ENCODE peak calls at places on chromosomes 12 and 14, in six cellular contexts. S is CD4-positive, CD25-positive, alpha-beta regulatory T cell; H is HAP-1; L is prostate gland; K is NCI-H2171; M is osteocyte. C is an unnamed sample.

GRCh38 chr12:85468356-85469157 is 188.5 kb downstream of the ALX1 start:
- DNase-seq in L (peak), M (no peak), K (no peak), S (peak), H (peak), C (peak)

GRCh38 chr14:90726656-90727055 is 89.6 kb downstream of the TTC7B start:
- DNase-seq in S (no peak), M (peak), H (no peak), K (no peak), L (peak), C (no peak)

GRCh38 chr12:473198-473597 is 13.5 kb downstream of the B4GALNT3 start:
- DNase-seq in S (no peak), K (no peak), M (no peak), L (no peak), H (no peak), C (no peak)

GRCh38 chr12:111975161-111975931 is 37.6 kb downstream of the TMEM116 start:
- DNase-seq in K (no peak), L (no peak), S (no peak), M (no peak), H (no peak), C (no peak)

GRCh38 chr14:24165785-24166184 is 4.7 kb downstream of the IRF9 start:
- DNase-seq in S (no peak), M (no peak), H (no peak), K (no peak), L (no peak), C (no peak)

GRCh38 chr14:55267816-55268215 is 3.4 kb upstream of the FBXO34 start:
- DNase-seq in M (no peak), H (no peak), L (no peak), S (no peak), K (no peak), C (no peak)

GRCh38 chr12:123907726-123908476 is 64.7 kb downstream of the CCDC92 start:
- DNase-seq in M (no peak), L (no peak), S (no peak), K (no peak), H (no peak), C (no peak)

GRCh38 chr14:64089920-64090319 is 204.3 kb downstream of the ESR2 start:
- DNase-seq in L (no peak), S (no peak), M (no peak), H (peak), K (no peak), C (no peak)

GRCh38 chr12:111993290-111994150 is 19.4 kb downstream of the TMEM116 start:
- DNase-seq in K (no peak), S (peak), L (no peak), M (no peak), H (no peak), C (no peak)

GRCh38 chr12:10307630-10308029 is at the start of gene KLRD1:
- DNase-seq in H (no peak), S (no peak), M (no peak), L (no peak), K (no peak), C (no peak)

GRCh38 chr14:68476212-68476964 is 316.5 kb downstream of the ZFP36L1 start:
- DNase-seq in S (no peak), K (no peak), M (no peak), H (no peak), L (no peak), C (no peak)

GRCh38 chr12:93570552-93571359 is 1.7 kb upstream of the SOCS2 start:
- DNase-seq in H (peak), S (peak), M (peak), L (peak), K (peak), C (peak)

GRCh38 chr14:60786905-60787304 is 52.3 kb downstream of the MNAT1 start:
- DNase-seq in L (no peak), H (no peak), M (no peak), S (no peak), K (no peak), C (no peak)

GRCh38 chr12:105109465-105110212 is 2.1 kb downstream of the WASHC4 start:
- DNase-seq in L (no peak), H (no peak), M (no peak), K (no peak), S (peak), C (no peak)

GRCh38 chr14:73143003-73143402 is 6.7 kb downstream of the PSEN1 start:
- DNase-seq in K (no peak), M (peak), H (no peak), S (no peak), L (no peak), C (no peak)

GRCh38 chr12:79566452-79566851 is 124.3 kb downstream of the PAWR start:
- DNase-seq in H (no peak), S (no peak), K (no peak), M (no peak), L (peak), C (no peak)

GRCh38 chr12:47988073-47989022 is 15.9 kb downstream of the COL2A1 start:
- DNase-seq in S (no peak), M (no peak), H (peak), K (peak), L (no peak), C (peak)

GRCh38 chr12:74021937-74022336 is 515.7 kb upstream of the ATXN7L3B start:
- DNase-seq in S (peak), M (no peak), L (no peak), H (peak), K (no peak), C (peak)

GRCh38 chr12:27336254-27336653 is 3.6 kb downstream of the BMAL2 start:
- DNase-seq in H (no peak), K (no peak), M (no peak), S (no peak), L (no peak), C (no peak)

GRCh38 chr14:81018714-81019512 is 63.5 kb downstream of the TSHR start:
- DNase-seq in H (no peak), K (no peak), M (no peak), S (no peak), L (no peak), C (no peak)

GRCh38 chr14:100623961-100624360 is 36.7 kb upstream of the BEGAIN start:
- DNase-seq in M (no peak), S (no peak), L (no peak), K (no peak), H (no peak), C (no peak)

GRCh38 chr12:2691340-2692111 is 103.2 kb upstream of the FKBP4 start:
- DNase-seq in K (peak), L (no peak), M (peak), H (no peak), S (peak), C (peak)

GRCh38 chr12:91139264-91139663 is 28.0 kb upstream of the LUM start:
- DNase-seq in M (no peak), H (no peak), S (no peak), L (no peak), K (no peak), C (no peak)

GRCh38 chr14:55749201-55749812 is 169.3 kb downstream of the KTN1 start:
- DNase-seq in M (no peak), K (peak), H (no peak), S (no peak), L (peak), C (no peak)

GRCh38 chr12:124481772-124482566 is 85.4 kb downstream of the NCOR2 start:
- DNase-seq in M (no peak), K (no peak), L (no peak), S (no peak), H (no peak), C (no peak)

GRCh38 chr12:102960766-102961487 is 3.5 kb downstream of the ASCL1 start:
- DNase-seq in M (no peak), H (no peak), L (no peak), K (peak), S (no peak), C (peak)

GRCh38 chr12:52878507-52879393 is 26.1 kb downstream of the KRT8 start:
- DNase-seq in S (no peak), L (peak), H (no peak), M (no peak), K (peak), C (no peak)

GRCh38 chr14:101004954-101005353 is 101.4 kb upstream of the RTL1 start:
- DNase-seq in K (no peak), H (no peak), L (no peak), S (no peak), M (no peak), C (no peak)

GRCh38 chr12:21509768-21510167 is 8.2 kb downstream of the GOLT1B start:
- DNase-seq in L (no peak), S (peak), H (no peak), M (no peak), K (no peak), C (no peak)

GRCh38 chr12:34399631-34400422 is 377.5 kb downstream of the ALG10 start:
- DNase-seq in K (no peak), M (peak), L (peak), H (no peak), S (no peak), C (peak)

GRCh38 chr12:27107976-27108375 is 25.6 kb upstream of the C12orf71 start:
- DNase-seq in K (no peak), H (no peak), L (no peak), S (no peak), M (no peak), C (no peak)

GRCh38 chr12:21144309-21144708 is 13.3 kb downstream of the SLCO1B1 start:
- DNase-seq in H (no peak), S (no peak), M (no peak), L (no peak), K (no peak), C (no peak)

GRCh38 chr14:99143793-99144192 is 128.2 kb downstream of the BCL11B start:
- DNase-seq in S (no peak), K (peak), M (no peak), H (no peak), L (no peak), C (no peak)

GRCh38 chr12:66428261-66428660 is 126.0 kb downstream of the HELB start:
- DNase-seq in H (no peak), K (no peak), L (no peak), M (no peak), S (no peak), C (no peak)

GRCh38 chr12:94616217-94616729 is 34.1 kb downstream of the TMCC3 start:
- DNase-seq in M (peak), S (no peak), H (no peak), K (no peak), L (peak), C (no peak)

GRCh38 chr14:36627981-36628380 is 33.7 kb upstream of the PAX9 start:
- DNase-seq in S (no peak), H (no peak), L (no peak), M (no peak), K (no peak), C (no peak)

GRCh38 chr14:102539544-102540309 is 30.2 kb upstream of the ANKRD9 start:
- DNase-seq in M (no peak), L (no peak), S (no peak), K (peak), H (no peak), C (no peak)

GRCh38 chr12:38648813-38649212 is 256.6 kb downstream of the CPNE8 start:
- DNase-seq in S (no peak), H (no peak), M (no peak), K (no peak), L (no peak), C (no peak)